ENCODE peak calls at places on chromosomes 13 and 19, in nine cellular contexts. W, T, N, Q, H, R, C, Z and G are unnamed samples.

GRCh38 chr13:110471156-110471832 is 90.2 kb downstream of the RAB20 start:
- DNase-seq in Z (no peak), T (no peak), W (no peak), Q (no peak), C (no peak), R (no peak), N (no peak), H (no peak), G (no peak)

GRCh38 chr13:113291997-113292862 is 4.8 kb upstream of the LAMP1 start:
- DNase-seq in T (no peak), R (peak; percentile 16), H (no peak), Z (peak; percentile 67), N (no peak), C (peak; percentile 7), Q (peak; percentile 22), W (no peak), G (peak; percentile 37)

GRCh38 chr13:110005563-110005962 is 219.2 kb upstream of the IRS2 start:
- DNase-seq in W (no peak), Z (peak; percentile 38), H (no peak), C (no peak), R (no peak), N (no peak), T (no peak), Q (no peak), G (no peak)

GRCh38 chr19:1839658-1840540 is 8.4 kb downstream of the REXO1 start:
- DNase-seq in Z (no peak), W (no peak), N (no peak), R (no peak), C (no peak), T (no peak), H (no peak), Q (no peak), G (no peak)

GRCh38 chr13:98267080-98267912 is 90.2 kb upstream of the RNF113B start:
- DNase-seq in Z (no peak), H (peak; percentile 12), R (no peak), C (no peak), T (no peak), Q (no peak), N (no peak), W (no peak), G (no peak)

GRCh38 chr19:47176627-47177090 is 46.0 kb downstream of the SAE1 start:
- DNase-seq in N (peak; percentile 91), R (no peak), Z (peak; percentile 60), T (no peak), Q (peak; percentile 10), W (no peak), C (peak; percentile 96), H (no peak), G (no peak)

GRCh38 chr13:48000559-48001126 is 430 bp downstream of the SUCLA2 start:
- DNase-seq in R (no peak), Q (no peak), N (no peak), Z (peak; percentile 47), C (peak; percentile 8), W (no peak), H (no peak), T (no peak), G (peak; percentile 1)

GRCh38 chr19:15292140-15292539 is 40.2 kb downstream of the BRD4 start:
- DNase-seq in T (no peak), H (no peak), Q (no peak), W (no peak), C (no peak), R (no peak), Z (no peak), N (no peak), G (no peak)

GRCh38 chr19:53824134-53824611 is at the start of gene NLRP12:
- DNase-seq in C (no peak), Q (no peak), T (peak; percentile 59), H (no peak), N (no peak), Z (no peak), W (no peak), R (no peak), G (no peak)

GRCh38 chr19:16342002-16342715 is 17.5 kb downstream of the KLF2 start:
- DNase-seq in N (peak; percentile 59), R (peak; percentile 31), T (peak; percentile 59), W (no peak), H (no peak), Z (peak; percentile 76), C (peak; percentile 82), Q (peak; percentile 57), G (peak; percentile 79)

GRCh38 chr19:45640849-45641273 is 1.7 kb upstream of the EML2 start:
- DNase-seq in W (no peak), R (no peak), T (no peak), C (no peak), H (no peak), Z (no peak), Q (peak; percentile 42), N (no peak), G (no peak)

GRCh38 chr13:62085832-62086231 is 670.2 kb upstream of the PCDH20 start:
- DNase-seq in T (no peak), C (no peak), R (no peak), H (no peak), W (no peak), Q (no peak), Z (no peak), N (no peak), G (no peak)

GRCh38 chr13:55963934-55964333 is 1176.8 kb upstream of the PRR20A start:
- DNase-seq in W (no peak), Z (no peak), R (no peak), T (no peak), C (no peak), N (no peak), H (no peak), Q (no peak), G (no peak)

GRCh38 chr19:4730740-4731171 is 7.1 kb upstream of the DPP9 start:
- DNase-seq in Z (no peak), C (no peak), W (no peak), T (no peak), Q (peak; percentile 65), N (no peak), H (no peak), R (no peak), G (peak; percentile 9)

GRCh38 chr13:84609716-84610115 is 727.4 kb upstream of the SLITRK1 start:
- DNase-seq in H (no peak), R (no peak), W (no peak), T (no peak), Z (peak; percentile 7), C (peak; percentile 49), Q (no peak), N (no peak), G (no peak)

GRCh38 chr19:11164879-11165406 is 9.4 kb upstream of the SPC24 start:
- DNase-seq in R (no peak), T (peak; percentile 62), H (no peak), Q (no peak), N (peak; percentile 91), Z (peak; percentile 81), W (peak; percentile 96), C (peak; percentile 100), G (peak; percentile 97)

GRCh38 chr19:28245937-28246336 is 967.0 kb downstream of the UQCRFS1 start:
- DNase-seq in C (no peak), N (no peak), T (no peak), W (no peak), Z (no peak), Q (no peak), H (no peak), R (no peak), G (no peak)

GRCh38 chr19:39415111-39416046 is 2.9 kb downstream of the PLEKHG2 start:
- DNase-seq in C (no peak), Z (no peak), H (no peak), Q (no peak), R (no peak), T (no peak), W (peak; percentile 84), N (no peak), G (no peak)

GRCh38 chr19:640606-641170 is 1.0 kb downstream of the FGF22 start:
- DNase-seq in H (no peak), C (no peak), N (no peak), Q (no peak), Z (no peak), T (no peak), R (no peak), W (no peak), G (no peak)

GRCh38 chr19:45406165-45406956 is at the start of gene POLR1G:
- DNase-seq in T (peak; percentile 89), C (peak; percentile 81), Q (peak; percentile 79), W (peak; percentile 92), H (peak; percentile 72), Z (peak; percentile 90), R (peak; percentile 76), N (peak; percentile 63), G (peak; percentile 83)

GRCh38 chr19:48609571-48610108 is 3.1 kb downstream of the SPACA4 start:
- DNase-seq in R (no peak), T (no peak), Z (no peak), Q (no peak), W (no peak), C (no peak), H (no peak), N (no peak), G (no peak)

GRCh38 chr19:58407658-58408151 is 744 bp upstream of the ZNF584 start:
- DNase-seq in C (no peak), T (no peak), Q (no peak), W (peak; percentile 78), N (no peak), Z (no peak), H (no peak), R (no peak), G (no peak)

GRCh38 chr19:46782355-46783019 is 5.9 kb downstream of the SLC1A5 start:
- DNase-seq in Z (no peak), Q (no peak), W (no peak), T (no peak), C (no peak), H (no peak), R (no peak), N (no peak), G (no peak)

GRCh38 chr19:51093066-51093465 is 10.4 kb upstream of the KLK14 start:
- DNase-seq in N (no peak), H (no peak), Z (no peak), R (no peak), Q (no peak), C (no peak), W (peak; percentile 41), T (peak; percentile 33), G (no peak)